ENCODE peak calls at places on chromosomes 13 and 19, in six cellular contexts. One of them, this sample, is unnamed.

GRCh38 chr19:3360494-3361383 is 5.6 kb upstream of the NFIC start:
- DNase-seq in PC-3: peak
- DNase-seq in HCT116: no peak
- DNase-seq in GM23248: peak
- DNase-seq in MM.1S: no peak
- DNase-seq in GM23338: peak
- DNase-seq in this sample: peak

GRCh38 chr13:109371066-109371465 is 415.3 kb downstream of the IRS2 start:
- DNase-seq in GM23338: no peak
- DNase-seq in MM.1S: no peak
- DNase-seq in HCT116: no peak
- DNase-seq in PC-3: no peak
- DNase-seq in GM23248: no peak
- DNase-seq in this sample: no peak

GRCh38 chr19:47798904-47799266 is 5.5 kb downstream of the TPRX1 start:
- DNase-seq in GM23338: no peak
- DNase-seq in GM23248: no peak
- DNase-seq in HCT116: no peak
- DNase-seq in MM.1S: no peak
- DNase-seq in PC-3: no peak
- DNase-seq in this sample: no peak

GRCh38 chr19:13726323-13726722 is 38.0 kb upstream of the MRI1 start:
- DNase-seq in GM23338: no peak
- DNase-seq in GM23248: no peak
- DNase-seq in MM.1S: no peak
- DNase-seq in PC-3: no peak
- DNase-seq in HCT116: no peak
- DNase-seq in this sample: no peak

GRCh38 chr19:3457531-3458228 is 22.6 kb downstream of the SMIM24 start:
- DNase-seq in PC-3: no peak
- DNase-seq in GM23338: peak
- DNase-seq in GM23248: no peak
- DNase-seq in HCT116: no peak
- DNase-seq in MM.1S: no peak
- DNase-seq in this sample: no peak

GRCh38 chr19:9967326-9967725 is 31.0 kb upstream of the OLFM2 start:
- DNase-seq in PC-3: no peak
- DNase-seq in HCT116: no peak
- DNase-seq in GM23338: no peak
- DNase-seq in GM23248: no peak
- DNase-seq in MM.1S: no peak
- DNase-seq in this sample: no peak

GRCh38 chr19:6333439-6333838 is at the start of gene ACER1:
- DNase-seq in GM23248: no peak
- DNase-seq in MM.1S: no peak
- DNase-seq in HCT116: no peak
- DNase-seq in GM23338: peak
- DNase-seq in PC-3: peak
- DNase-seq in this sample: no peak

GRCh38 chr13:43374621-43375020 is 351.2 kb downstream of the DNAJC15 start:
- DNase-seq in PC-3: no peak
- DNase-seq in HCT116: no peak
- DNase-seq in MM.1S: no peak
- DNase-seq in GM23248: peak
- DNase-seq in GM23338: no peak
- DNase-seq in this sample: no peak

GRCh38 chr19:18488838-18489626 is 32.8 kb downstream of the ELL start:
- DNase-seq in GM23248: no peak
- DNase-seq in MM.1S: no peak
- DNase-seq in PC-3: peak
- DNase-seq in HCT116: no peak
- DNase-seq in GM23338: peak
- DNase-seq in this sample: peak

GRCh38 chr19:10390652-10391286 is 10.4 kb upstream of the TYK2 start:
- DNase-seq in GM23338: peak
- DNase-seq in MM.1S: peak
- DNase-seq in HCT116: peak
- DNase-seq in PC-3: peak
- DNase-seq in GM23248: peak
- DNase-seq in this sample: peak

GRCh38 chr13:75178436-75178835 is 303.5 kb downstream of the TBC1D4 start:
- DNase-seq in MM.1S: no peak
- DNase-seq in PC-3: no peak
- DNase-seq in GM23248: peak
- DNase-seq in GM23338: no peak
- DNase-seq in HCT116: no peak
- DNase-seq in this sample: no peak

GRCh38 chr13:112702983-112703379 is 13.1 kb downstream of the ATP11A start:
- DNase-seq in GM23338: no peak
- DNase-seq in GM23248: no peak
- DNase-seq in MM.1S: no peak
- DNase-seq in PC-3: no peak
- DNase-seq in HCT116: no peak
- DNase-seq in this sample: no peak

GRCh38 chr19:9565900-9566705 is 18.2 kb downstream of the ZNF121 start:
- DNase-seq in MM.1S: no peak
- DNase-seq in HCT116: no peak
- DNase-seq in PC-3: peak
- DNase-seq in GM23248: peak
- DNase-seq in GM23338: peak
- DNase-seq in this sample: no peak

GRCh38 chr19:17128403-17128802 is 52.8 kb downstream of the MYO9B start:
- DNase-seq in GM23338: no peak
- DNase-seq in MM.1S: no peak
- DNase-seq in PC-3: no peak
- DNase-seq in GM23248: no peak
- DNase-seq in HCT116: no peak
- DNase-seq in this sample: no peak

GRCh38 chr13:112719556-112719955 is 29.7 kb downstream of the ATP11A start:
- DNase-seq in MM.1S: no peak
- DNase-seq in GM23248: no peak
- DNase-seq in HCT116: no peak
- DNase-seq in PC-3: peak
- DNase-seq in GM23338: no peak
- DNase-seq in this sample: no peak

GRCh38 chr13:37475151-37475550 is 123.4 kb downstream of the POSTN start:
- DNase-seq in HCT116: no peak
- DNase-seq in PC-3: no peak
- DNase-seq in MM.1S: no peak
- DNase-seq in GM23338: peak
- DNase-seq in GM23248: no peak
- DNase-seq in this sample: no peak

GRCh38 chr13:112903606-112904195 is 65.3 kb upstream of the MCF2L start:
- DNase-seq in GM23248: no peak
- DNase-seq in HCT116: no peak
- DNase-seq in MM.1S: no peak
- DNase-seq in GM23338: no peak
- DNase-seq in PC-3: no peak
- DNase-seq in this sample: no peak

GRCh38 chr13:27419333-27419732 is 5.1 kb upstream of the GTF3A start:
- DNase-seq in HCT116: no peak
- DNase-seq in PC-3: peak
- DNase-seq in GM23338: no peak
- DNase-seq in GM23248: peak
- DNase-seq in MM.1S: no peak
- DNase-seq in this sample: no peak

GRCh38 chr19:49017666-49018351 is 918 bp upstream of the LHB start:
- DNase-seq in MM.1S: peak
- DNase-seq in PC-3: peak
- DNase-seq in HCT116: peak
- DNase-seq in GM23338: peak
- DNase-seq in GM23248: peak
- DNase-seq in this sample: peak

GRCh38 chr13:39538826-39539555 is 64.0 kb downstream of the LHFPL6 start:
- DNase-seq in PC-3: peak
- DNase-seq in HCT116: no peak
- DNase-seq in GM23248: peak
- DNase-seq in MM.1S: no peak
- DNase-seq in GM23338: no peak
- DNase-seq in this sample: no peak

GRCh38 chr19:49528211-49528771 is 488 bp downstream of the RCN3 start:
- DNase-seq in MM.1S: no peak
- DNase-seq in GM23338: peak
- DNase-seq in PC-3: no peak
- DNase-seq in GM23248: peak
- DNase-seq in HCT116: no peak
- DNase-seq in this sample: no peak

GRCh38 chr13:84903391-84903790 is 895.8 kb downstream of the SLITRK6 start:
- DNase-seq in MM.1S: no peak
- DNase-seq in GM23248: no peak
- DNase-seq in GM23338: no peak
- DNase-seq in HCT116: no peak
- DNase-seq in PC-3: no peak
- DNase-seq in this sample: no peak

GRCh38 chr13:42544246-42544915 is 29.6 kb upstream of the TNFSF11 start:
- DNase-seq in MM.1S: no peak
- DNase-seq in PC-3: no peak
- DNase-seq in HCT116: no peak
- DNase-seq in GM23338: no peak
- DNase-seq in GM23248: peak
- DNase-seq in this sample: no peak

GRCh38 chr13:81395368-81395767 is 1054.4 kb upstream of the SPRY2 start:
- DNase-seq in MM.1S: no peak
- DNase-seq in GM23338: peak
- DNase-seq in GM23248: no peak
- DNase-seq in HCT116: no peak
- DNase-seq in PC-3: no peak
- DNase-seq in this sample: peak

GRCh38 chr19:3323704-3324103 is 42.7 kb upstream of the NFIC start:
- DNase-seq in PC-3: no peak
- DNase-seq in GM23338: no peak
- DNase-seq in GM23248: no peak
- DNase-seq in HCT116: no peak
- DNase-seq in MM.1S: no peak
- DNase-seq in this sample: no peak

GRCh38 chr13:35378939-35379338 is 97.5 kb downstream of the MAB21L1 start:
- DNase-seq in PC-3: peak
- DNase-seq in GM23338: no peak
- DNase-seq in GM23248: peak
- DNase-seq in MM.1S: no peak
- DNase-seq in HCT116: no peak
- DNase-seq in this sample: no peak

GRCh38 chr13:37202264-37202663 is 96.8 kb upstream of the CSNK1A1L start:
- DNase-seq in MM.1S: no peak
- DNase-seq in GM23338: no peak
- DNase-seq in HCT116: no peak
- DNase-seq in PC-3: no peak
- DNase-seq in GM23248: peak
- DNase-seq in this sample: no peak

GRCh38 chr19:16737909-16738308 is 18.3 kb downstream of the NWD1 start:
- DNase-seq in PC-3: no peak
- DNase-seq in HCT116: no peak
- DNase-seq in MM.1S: no peak
- DNase-seq in GM23248: no peak
- DNase-seq in GM23338: no peak
- DNase-seq in this sample: no peak

GRCh38 chr19:32041681-32042292 is 303.6 kb upstream of the ZNF507 start:
- DNase-seq in GM23338: peak
- DNase-seq in PC-3: no peak
- DNase-seq in GM23248: peak
- DNase-seq in HCT116: no peak
- DNase-seq in MM.1S: peak
- DNase-seq in this sample: peak

GRCh38 chr13:99978781-99979452 is 2.7 kb upstream of the ZIC2 start:
- DNase-seq in GM23338: peak
- DNase-seq in PC-3: no peak
- DNase-seq in MM.1S: no peak
- DNase-seq in HCT116: no peak
- DNase-seq in GM23248: no peak
- DNase-seq in this sample: peak
- TF ChIP-seq EZH2 in GM23338: peak
- TF ChIP-seq EZH2 in PC-3: no peak
- TF ChIP-seq EZH2 in MM.1S: no peak
- TF ChIP-seq EZH2 in HCT116: no peak
- TF ChIP-seq EZH2 in GM23248: peak
- TF ChIP-seq EZH2 in this sample: no peak

GRCh38 chr19:46404884-46405658 is 8.3 kb downstream of the CCDC8 start:
- DNase-seq in MM.1S: no peak
- DNase-seq in GM23248: no peak
- DNase-seq in PC-3: peak
- DNase-seq in HCT116: no peak
- DNase-seq in GM23338: peak
- DNase-seq in this sample: peak
- H3K4me3 ChIP-seq in MM.1S: no peak
- H3K4me3 ChIP-seq in GM23248: no peak
- H3K4me3 ChIP-seq in PC-3: peak
- H3K4me3 ChIP-seq in HCT116: no peak
- H3K4me3 ChIP-seq in GM23338: peak
- H3K4me3 ChIP-seq in this sample: peak

GRCh38 chr19:29549105-29550070 is 23.6 kb downstream of the VSTM2B start:
- DNase-seq in MM.1S: no peak
- DNase-seq in HCT116: no peak
- DNase-seq in PC-3: no peak
- DNase-seq in GM23338: no peak
- DNase-seq in GM23248: no peak
- DNase-seq in this sample: no peak

GRCh38 chr19:29552454-29553280 is 26.9 kb downstream of the VSTM2B start:
- DNase-seq in GM23338: no peak
- DNase-seq in MM.1S: no peak
- DNase-seq in PC-3: no peak
- DNase-seq in HCT116: no peak
- DNase-seq in GM23248: no peak
- DNase-seq in this sample: no peak

GRCh38 chr19:29548483-29549085 is 22.8 kb downstream of the VSTM2B start:
- DNase-seq in HCT116: no peak
- DNase-seq in MM.1S: no peak
- DNase-seq in GM23338: no peak
- DNase-seq in PC-3: no peak
- DNase-seq in GM23248: no peak
- DNase-seq in this sample: no peak

GRCh38 chr19:29551774-29552173 is 26.0 kb downstream of the VSTM2B start:
- DNase-seq in HCT116: no peak
- DNase-seq in MM.1S: no peak
- DNase-seq in GM23248: no peak
- DNase-seq in PC-3: no peak
- DNase-seq in GM23338: no peak
- DNase-seq in this sample: no peak

GRCh38 chr19:29550896-29551295 is 25.1 kb downstream of the VSTM2B start:
- DNase-seq in PC-3: no peak
- DNase-seq in HCT116: no peak
- DNase-seq in GM23338: no peak
- DNase-seq in GM23248: no peak
- DNase-seq in MM.1S: no peak
- DNase-seq in this sample: no peak
- TF ChIP-seq EZH2phosphoT487 in PC-3: no peak
- TF ChIP-seq EZH2phosphoT487 in HCT116: no peak
- TF ChIP-seq EZH2phosphoT487 in GM23338: no peak
- TF ChIP-seq EZH2phosphoT487 in GM23248: no peak
- TF ChIP-seq EZH2phosphoT487 in MM.1S: no peak
- TF ChIP-seq EZH2phosphoT487 in this sample: no peak

DNA sequence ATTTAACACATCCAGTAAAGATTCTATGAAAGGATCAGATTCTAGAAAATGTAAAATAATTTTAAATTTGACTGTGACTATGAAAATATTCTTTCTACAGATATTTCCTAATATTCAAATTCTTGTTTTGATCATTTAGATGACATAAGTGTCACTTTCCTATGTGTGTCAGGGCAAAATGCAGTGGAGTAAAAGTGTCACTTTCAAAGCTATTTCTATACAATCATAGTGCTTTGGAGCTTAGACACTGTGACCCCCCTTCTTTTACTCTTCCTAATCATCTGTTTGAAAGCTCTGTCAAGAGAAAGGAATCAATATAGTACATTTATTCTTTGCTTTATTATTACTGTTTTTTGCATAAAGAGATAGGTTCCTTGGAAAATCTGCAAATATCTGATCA is 492.0 kb downstream of the DCT start:
- DNase-seq in GM23248: no peak
- DNase-seq in HCT116: no peak
- DNase-seq in GM23338: no peak
- DNase-seq in PC-3: no peak
- DNase-seq in MM.1S: no peak
- DNase-seq in this sample: no peak
- TF ChIP-seq EZH2 in GM23248: no peak
- TF ChIP-seq EZH2 in HCT116: no peak
- TF ChIP-seq EZH2 in GM23338: no peak
- TF ChIP-seq EZH2 in PC-3: no peak
- TF ChIP-seq EZH2 in MM.1S: no peak
- TF ChIP-seq EZH2 in this sample: no peak